ENCODE peak calls at places on chromosomes 6 and 20, in nine cellular contexts. One of them, this sample, is unnamed.

GRCh38 chr6:5667737-5668136 is 339.0 kb downstream of the NRN1 start:
- DNase-seq in fibroblast of lung: no peak
- DNase-seq in IMR-90: no peak
- DNase-seq in transverse colon: no peak
- DNase-seq in body of pancreas: no peak
- DNase-seq in ovary: no peak
- DNase-seq in CD8-positive, alpha-beta T cell: peak; percentile 59
- DNase-seq in GM23338: no peak
- DNase-seq in lower lobe of right lung: no peak
- DNase-seq in this sample: no peak

GRCh38 chr6:33732819-33733218 is 13.9 kb downstream of the IP6K3 start:
- DNase-seq in lower lobe of right lung: no peak
- DNase-seq in GM23338: no peak
- DNase-seq in fibroblast of lung: no peak
- DNase-seq in ovary: no peak
- DNase-seq in CD8-positive, alpha-beta T cell: no peak
- DNase-seq in body of pancreas: no peak
- DNase-seq in transverse colon: no peak
- DNase-seq in IMR-90: peak; percentile 38
- DNase-seq in this sample: no peak

GRCh38 chr6:80179691-80180090 is 73.2 kb downstream of the BCKDHB start:
- DNase-seq in IMR-90: peak; percentile 7
- DNase-seq in CD8-positive, alpha-beta T cell: no peak
- DNase-seq in ovary: no peak
- DNase-seq in fibroblast of lung: no peak
- DNase-seq in body of pancreas: no peak
- DNase-seq in lower lobe of right lung: no peak
- DNase-seq in transverse colon: no peak
- DNase-seq in GM23338: peak; percentile 38
- DNase-seq in this sample: no peak

GRCh38 chr6:63740709-63741108 is 105.1 kb downstream of the PHF3 start:
- DNase-seq in fibroblast of lung: peak; percentile 82
- DNase-seq in IMR-90: peak; percentile 78
- DNase-seq in GM23338: no peak
- DNase-seq in lower lobe of right lung: no peak
- DNase-seq in CD8-positive, alpha-beta T cell: no peak
- DNase-seq in ovary: no peak
- DNase-seq in transverse colon: no peak
- DNase-seq in body of pancreas: no peak
- DNase-seq in this sample: peak; percentile 72

GRCh38 chr20:64223526-64224067 is 32.0 kb upstream of the PCMTD2 start:
- DNase-seq in GM23338: peak; percentile 92
- DNase-seq in CD8-positive, alpha-beta T cell: no peak
- DNase-seq in lower lobe of right lung: no peak
- DNase-seq in fibroblast of lung: peak; percentile 31
- DNase-seq in body of pancreas: no peak
- DNase-seq in ovary: peak; percentile 73
- DNase-seq in IMR-90: peak; percentile 46
- DNase-seq in transverse colon: no peak
- DNase-seq in this sample: no peak

GRCh38 chr6:106608080-106608668 is 21.1 kb downstream of the RTN4IP1 start:
- DNase-seq in body of pancreas: peak; percentile 37
- DNase-seq in CD8-positive, alpha-beta T cell: no peak
- DNase-seq in ovary: no peak
- DNase-seq in lower lobe of right lung: no peak
- DNase-seq in GM23338: peak; percentile 89
- DNase-seq in transverse colon: peak; percentile 12
- DNase-seq in IMR-90: peak; percentile 49
- DNase-seq in fibroblast of lung: peak; percentile 59
- DNase-seq in this sample: peak; percentile 37

GRCh38 chr20:52496191-52496590 is 304.6 kb upstream of the ZFP64 start:
- DNase-seq in fibroblast of lung: no peak
- DNase-seq in GM23338: no peak
- DNase-seq in CD8-positive, alpha-beta T cell: no peak
- DNase-seq in transverse colon: no peak
- DNase-seq in IMR-90: no peak
- DNase-seq in body of pancreas: no peak
- DNase-seq in ovary: no peak
- DNase-seq in lower lobe of right lung: no peak
- DNase-seq in this sample: no peak

GRCh38 chr6:100897671-100898070 is 16.5 kb upstream of the ASCC3 start:
- DNase-seq in lower lobe of right lung: no peak
- DNase-seq in transverse colon: no peak
- DNase-seq in ovary: no peak
- DNase-seq in fibroblast of lung: no peak
- DNase-seq in IMR-90: no peak
- DNase-seq in GM23338: no peak
- DNase-seq in body of pancreas: no peak
- DNase-seq in CD8-positive, alpha-beta T cell: no peak
- DNase-seq in this sample: no peak

GRCh38 chr6:169287675-169288074 is 34.0 kb upstream of the THBS2 start:
- DNase-seq in ovary: no peak
- DNase-seq in body of pancreas: no peak
- DNase-seq in transverse colon: no peak
- DNase-seq in lower lobe of right lung: no peak
- DNase-seq in GM23338: no peak
- DNase-seq in CD8-positive, alpha-beta T cell: no peak
- DNase-seq in fibroblast of lung: no peak
- DNase-seq in IMR-90: no peak
- DNase-seq in this sample: no peak

GRCh38 chr6:111992851-111993250 is 61.1 kb upstream of the CCN6 start:
- DNase-seq in fibroblast of lung: no peak
- DNase-seq in IMR-90: peak; percentile 52
- DNase-seq in CD8-positive, alpha-beta T cell: peak; percentile 62
- DNase-seq in ovary: no peak
- DNase-seq in lower lobe of right lung: no peak
- DNase-seq in transverse colon: no peak
- DNase-seq in GM23338: no peak
- DNase-seq in body of pancreas: no peak
- DNase-seq in this sample: no peak

GRCh38 chr20:59214619-59215547 is 51.3 kb downstream of the ZNF831 start:
- DNase-seq in ovary: no peak
- DNase-seq in body of pancreas: no peak
- DNase-seq in IMR-90: no peak
- DNase-seq in GM23338: no peak
- DNase-seq in lower lobe of right lung: no peak
- DNase-seq in fibroblast of lung: no peak
- DNase-seq in CD8-positive, alpha-beta T cell: no peak
- DNase-seq in transverse colon: no peak
- DNase-seq in this sample: no peak

GRCh38 chr6:74574794-74575193 is 631.1 kb downstream of the COL12A1 start:
- DNase-seq in GM23338: peak; percentile 75
- DNase-seq in fibroblast of lung: peak; percentile 59
- DNase-seq in ovary: no peak
- DNase-seq in CD8-positive, alpha-beta T cell: no peak
- DNase-seq in body of pancreas: no peak
- DNase-seq in IMR-90: peak; percentile 58
- DNase-seq in transverse colon: no peak
- DNase-seq in lower lobe of right lung: no peak
- DNase-seq in this sample: no peak

GRCh38 chr6:36729169-36729549 is 31.5 kb downstream of the RAB44 start:
- DNase-seq in CD8-positive, alpha-beta T cell: no peak
- DNase-seq in ovary: no peak
- DNase-seq in GM23338: no peak
- DNase-seq in body of pancreas: no peak
- DNase-seq in lower lobe of right lung: no peak
- DNase-seq in fibroblast of lung: no peak
- DNase-seq in transverse colon: no peak
- DNase-seq in IMR-90: no peak
- DNase-seq in this sample: no peak

GRCh38 chr6:27031302-27031701 is 216.2 kb upstream of the PRSS16 start:
- DNase-seq in fibroblast of lung: no peak
- DNase-seq in transverse colon: no peak
- DNase-seq in IMR-90: peak; percentile 20
- DNase-seq in CD8-positive, alpha-beta T cell: no peak
- DNase-seq in body of pancreas: no peak
- DNase-seq in ovary: no peak
- DNase-seq in lower lobe of right lung: no peak
- DNase-seq in GM23338: no peak
- DNase-seq in this sample: peak; percentile 51

GRCh38 chr20:42587427-42587826 is 602.3 kb downstream of the PTPRT start:
- DNase-seq in GM23338: no peak
- DNase-seq in transverse colon: no peak
- DNase-seq in fibroblast of lung: no peak
- DNase-seq in IMR-90: no peak
- DNase-seq in ovary: no peak
- DNase-seq in CD8-positive, alpha-beta T cell: no peak
- DNase-seq in body of pancreas: peak; percentile 82
- DNase-seq in lower lobe of right lung: no peak
- DNase-seq in this sample: no peak

GRCh38 chr6:132122176-132122575 is 171.0 kb upstream of the CCN2 start:
- DNase-seq in IMR-90: no peak
- DNase-seq in ovary: no peak
- DNase-seq in lower lobe of right lung: no peak
- DNase-seq in body of pancreas: no peak
- DNase-seq in transverse colon: no peak
- DNase-seq in CD8-positive, alpha-beta T cell: no peak
- DNase-seq in fibroblast of lung: no peak
- DNase-seq in GM23338: no peak
- DNase-seq in this sample: no peak

GRCh38 chr6:44701637-44702101 is 314.2 kb downstream of the CDC5L start:
- DNase-seq in CD8-positive, alpha-beta T cell: no peak
- DNase-seq in GM23338: peak; percentile 53
- DNase-seq in fibroblast of lung: no peak
- DNase-seq in IMR-90: no peak
- DNase-seq in lower lobe of right lung: no peak
- DNase-seq in transverse colon: no peak
- DNase-seq in body of pancreas: no peak
- DNase-seq in ovary: no peak
- DNase-seq in this sample: no peak

GRCh38 chr20:63885264-63886053 is 9.5 kb upstream of the DNAJC5 start:
- DNase-seq in CD8-positive, alpha-beta T cell: no peak
- DNase-seq in body of pancreas: no peak
- DNase-seq in IMR-90: no peak
- DNase-seq in fibroblast of lung: no peak
- DNase-seq in lower lobe of right lung: no peak
- DNase-seq in transverse colon: peak; percentile 34
- DNase-seq in ovary: no peak
- DNase-seq in GM23338: no peak
- DNase-seq in this sample: peak; percentile 55

DNA sequence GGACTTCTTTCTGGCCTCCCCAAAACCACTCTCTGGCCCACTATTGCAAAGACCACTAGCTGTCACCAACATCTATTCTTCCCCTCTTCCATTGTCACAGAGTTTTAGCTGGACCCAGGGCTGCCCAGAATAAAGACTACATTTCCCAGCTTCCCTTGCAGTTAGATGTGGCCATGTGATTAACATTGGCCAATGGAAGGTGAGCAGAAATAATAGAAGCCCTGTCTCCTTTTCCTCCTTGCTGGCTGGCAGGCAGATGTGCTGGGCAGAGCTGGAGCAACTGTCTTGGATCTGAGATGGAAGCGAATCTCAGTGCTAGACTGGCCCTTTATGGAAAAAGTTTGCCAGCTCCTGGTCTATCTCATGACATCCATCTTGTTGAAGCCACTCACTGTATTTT is 97.0 kb downstream of the KCNB1 start:
- DNase-seq in IMR-90: peak; percentile 22
- DNase-seq in ovary: no peak
- DNase-seq in CD8-positive, alpha-beta T cell: no peak
- DNase-seq in GM23338: peak; percentile 80
- DNase-seq in lower lobe of right lung: no peak
- DNase-seq in body of pancreas: no peak
- DNase-seq in transverse colon: no peak
- DNase-seq in fibroblast of lung: peak; percentile 32
- DNase-seq in this sample: peak; percentile 27
- H3K27ac ChIP-seq in IMR-90: no peak overlapping the region
- H3K27ac ChIP-seq in ovary: no peak overlapping the region
- H3K27ac ChIP-seq in CD8-positive, alpha-beta T cell: no peak overlapping the region
- H3K27ac ChIP-seq in GM23338: no peak overlapping the region
- H3K27ac ChIP-seq in lower lobe of right lung: no peak overlapping the region
- H3K27ac ChIP-seq in body of pancreas: no peak overlapping the region
- H3K27ac ChIP-seq in transverse colon: peak overlapping the region; percentile 68
- H3K27ac ChIP-seq in fibroblast of lung: no peak overlapping the region
- H3K27ac ChIP-seq in this sample: no peak overlapping the region

GRCh38 chr20:48695738-48696137 is 132.1 kb downstream of the PREX1 start:
- DNase-seq in CD8-positive, alpha-beta T cell: no peak
- DNase-seq in IMR-90: no peak
- DNase-seq in ovary: no peak
- DNase-seq in body of pancreas: no peak
- DNase-seq in transverse colon: no peak
- DNase-seq in lower lobe of right lung: no peak
- DNase-seq in fibroblast of lung: no peak
- DNase-seq in GM23338: no peak
- DNase-seq in this sample: no peak
- H3K4me1 ChIP-seq in CD8-positive, alpha-beta T cell: peaks cover 9% of the 10 kb centered on the region
- H3K4me1 ChIP-seq in IMR-90: no peaks in the 10 kb centered on the region
- H3K4me1 ChIP-seq in ovary: peaks cover 7% of the 10 kb centered on the region
- H3K4me1 ChIP-seq in body of pancreas: peaks cover 20% of the 10 kb centered on the region
- H3K4me1 ChIP-seq in transverse colon: no peaks in the 10 kb centered on the region
- H3K4me1 ChIP-seq in lower lobe of right lung: peaks cover 18% of the 10 kb centered on the region
- H3K4me1 ChIP-seq in fibroblast of lung: peaks cover 9% of the 10 kb centered on the region
- H3K4me1 ChIP-seq in GM23338: no peaks in the 10 kb centered on the region
- H3K4me1 ChIP-seq in this sample: no peaks in the 10 kb centered on the region

DNA sequence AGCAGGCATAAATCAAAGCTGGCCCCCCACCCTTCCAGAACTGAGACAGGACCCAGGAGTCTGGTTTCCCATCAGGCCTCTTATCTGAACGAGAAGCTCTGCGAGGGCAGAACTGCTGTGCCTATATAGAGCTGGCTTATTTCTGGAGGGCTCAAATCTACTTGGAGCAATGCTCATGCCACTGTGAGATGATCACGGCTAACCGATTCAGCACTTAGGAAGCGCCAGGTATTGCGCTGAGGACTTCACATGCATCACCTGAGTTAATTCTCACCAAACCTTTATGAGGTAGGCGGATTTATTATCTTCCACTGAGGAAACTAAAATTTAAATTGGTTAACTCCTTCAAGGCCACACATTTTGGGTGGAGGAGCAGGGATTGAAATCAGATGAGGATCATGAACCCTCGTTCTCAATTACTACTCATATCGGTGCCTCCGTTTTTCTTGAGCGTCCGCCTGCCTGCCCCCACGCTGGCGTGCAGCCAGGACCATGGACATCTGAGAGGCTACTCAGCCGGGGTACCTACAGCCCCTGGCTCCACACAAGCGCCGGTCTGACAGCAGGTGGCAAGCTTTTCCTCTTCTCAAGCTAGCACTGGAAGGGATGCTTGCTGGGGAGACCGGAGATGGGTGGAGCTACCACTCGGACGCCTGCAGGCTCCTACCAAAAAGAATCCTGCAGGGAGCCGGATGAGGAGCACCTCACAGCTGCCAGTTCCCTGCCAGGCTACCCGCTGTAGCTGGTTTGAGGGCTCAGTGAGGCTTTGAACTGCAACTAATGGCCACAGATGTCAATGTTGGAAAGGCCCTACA is 1.0 kb upstream of the PCIF1 start:
- DNase-seq in body of pancreas: peak; percentile 81
- DNase-seq in IMR-90: peak; percentile 73
- DNase-seq in GM23338: peak; percentile 97
- DNase-seq in CD8-positive, alpha-beta T cell: peak; percentile 62
- DNase-seq in ovary: peak; percentile 76
- DNase-seq in transverse colon: peak; percentile 79
- DNase-seq in fibroblast of lung: peak; percentile 75
- DNase-seq in lower lobe of right lung: peak; percentile 77
- DNase-seq in this sample: peak; percentile 54
- TF ChIP-seq CTCF in body of pancreas: peak; percentile 47
- TF ChIP-seq CTCF in IMR-90: peak; percentile 28
- TF ChIP-seq CTCF in GM23338: peak; percentile 37
- TF ChIP-seq CTCF in CD8-positive, alpha-beta T cell: no peak
- TF ChIP-seq CTCF in ovary: peak; percentile 16
- TF ChIP-seq CTCF in transverse colon: peak; percentile 6
- TF ChIP-seq CTCF in fibroblast of lung: peak; percentile 30
- TF ChIP-seq CTCF in lower lobe of right lung: peak; percentile 29
- TF ChIP-seq CTCF in this sample: peak; percentile 58

GRCh38 chr20:24478584-24478983 is 9.2 kb downstream of the SYNDIG1 start:
- DNase-seq in GM23338: peak; percentile 42
- DNase-seq in transverse colon: no peak
- DNase-seq in fibroblast of lung: no peak
- DNase-seq in IMR-90: no peak
- DNase-seq in CD8-positive, alpha-beta T cell: no peak
- DNase-seq in body of pancreas: no peak
- DNase-seq in lower lobe of right lung: no peak
- DNase-seq in ovary: no peak
- DNase-seq in this sample: no peak
- H3K27ac ChIP-seq in GM23338: no peak overlapping the region
- H3K27ac ChIP-seq in transverse colon: no peak overlapping the region
- H3K27ac ChIP-seq in fibroblast of lung: no peak overlapping the region
- H3K27ac ChIP-seq in IMR-90: no peak overlapping the region
- H3K27ac ChIP-seq in CD8-positive, alpha-beta T cell: no peak overlapping the region
- H3K27ac ChIP-seq in body of pancreas: no peak overlapping the region
- H3K27ac ChIP-seq in lower lobe of right lung: no peak overlapping the region
- H3K27ac ChIP-seq in ovary: no peak overlapping the region
- H3K27ac ChIP-seq in this sample: no peak overlapping the region

This sample was measured in foreskin keratinocyte.